ENCODE peak calls at places on chromosomes 7 and 10, in six cellular contexts. P, R, B, M, L and E are unnamed samples.

GRCh38 chr10:60390224-60390626 is 550 bp upstream of the ANK3 start:
- DNase-seq in L (peak), B (no peak), M (no peak), R (no peak), P (no peak), E (peak)

GRCh38 chr7:95421847-95422444 is 12.9 kb downstream of the PON2 start:
- DNase-seq in L (no peak), P (no peak), M (no peak), R (no peak), B (no peak), E (no peak)

GRCh38 chr10:122279725-122280141 is 8.6 kb downstream of the BTBD16 start:
- DNase-seq in L (peak), P (no peak), B (peak), M (peak), R (no peak), E (peak)

GRCh38 chr10:29181936-29182335 is 106.9 kb upstream of the LYZL1 start:
- DNase-seq in B (no peak), M (no peak), R (no peak), P (no peak), L (peak), E (no peak)

GRCh38 chr7:138429577-138430250 is 30.3 kb upstream of the TRIM24 start:
- DNase-seq in P (no peak), B (no peak), L (no peak), M (no peak), R (no peak), E (no peak)

GRCh38 chr10:60573342-60573741 is 183.7 kb upstream of the ANK3 start:
- DNase-seq in M (no peak), L (peak), P (no peak), R (no peak), B (no peak), E (no peak)

GRCh38 chr7:77537595-77538185 is 595 bp downstream of the PTPN12 start:
- DNase-seq in L (peak), M (peak), B (peak), P (no peak), R (no peak), E (no peak)

GRCh38 chr7:147513451-147513850 is 1077.1 kb upstream of the C7orf33 start:
- DNase-seq in P (no peak), R (no peak), B (no peak), M (no peak), L (no peak), E (no peak)

GRCh38 chr7:121020652-121021051 is 32.1 kb downstream of the CPED1 start:
- DNase-seq in M (no peak), P (no peak), R (no peak), L (peak), B (no peak), E (peak)

GRCh38 chr7:128266891-128267839 is 26.1 kb downstream of the LEP start:
- DNase-seq in P (no peak), L (peak), B (peak), M (peak), R (peak), E (peak)

GRCh38 chr10:38147686-38148085 is 53.5 kb downstream of the ZNF37A start:
- DNase-seq in P (no peak), B (no peak), R (no peak), L (no peak), M (no peak), E (no peak)

GRCh38 chr7:110600983-110601382 is 489.9 kb upstream of the LRRN3 start:
- DNase-seq in R (no peak), L (no peak), M (no peak), P (no peak), B (no peak), E (no peak)

GRCh38 chr7:91397099-91397498 is 132.9 kb downstream of the FZD1 start:
- DNase-seq in B (no peak), L (no peak), P (no peak), R (no peak), M (no peak), E (no peak)

GRCh38 chr7:141519623-141520022 is 31.6 kb upstream of the AGK start:
- DNase-seq in P (no peak), B (no peak), R (no peak), M (no peak), L (no peak), E (no peak)

GRCh38 chr7:113783403-113783802 is 135.4 kb downstream of the PPP1R3A start:
- DNase-seq in B (no peak), R (no peak), L (no peak), P (no peak), M (no peak), E (no peak)

GRCh38 chr10:101817542-101818118 is 614 bp downstream of the OGA start:
- DNase-seq in M (peak), L (peak), P (no peak), R (peak), B (peak), E (peak)

GRCh38 chr10:33098966-33099663 is 141.1 kb upstream of the ITGB1 start:
- DNase-seq in B (no peak), R (no peak), L (peak), M (no peak), P (no peak), E (no peak)

GRCh38 chr7:82562716-82563404 is 119.3 kb upstream of the CACNA2D1 start:
- DNase-seq in M (no peak), B (no peak), R (no peak), P (no peak), L (peak), E (peak)

GRCh38 chr7:45924283-45924682 is 3.2 kb upstream of the IGFBP3 start:
- DNase-seq in M (no peak), L (peak), P (no peak), B (no peak), R (no peak), E (peak)

GRCh38 chr10:124697443-124697836 is 46.7 kb downstream of the FAM53B start:
- DNase-seq in M (no peak), P (no peak), B (no peak), R (no peak), L (no peak), E (no peak)

GRCh38 chr7:65239707-65240352 is 133.8 kb upstream of the ZNF92 start:
- DNase-seq in P (no peak), L (peak), M (peak), R (no peak), B (no peak), E (no peak)

GRCh38 chr10:82392533-82392932 is 517.5 kb downstream of the NRG3 start:
- DNase-seq in L (no peak), B (no peak), M (no peak), P (no peak), R (no peak), E (no peak)

GRCh38 chr7:5362466-5362865 is 61.2 kb downstream of the TNRC18 start:
- DNase-seq in B (no peak), M (no peak), L (no peak), P (no peak), R (no peak), E (no peak)

GRCh38 chr7:157347217-157347904 is 10.6 kb downstream of the DNAJB6 start:
- DNase-seq in M (no peak), L (peak), B (peak), R (peak), P (no peak), E (peak)

GRCh38 chr7:158252837-158253669 is 334.6 kb downstream of the PTPRN2 start:
- DNase-seq in L (no peak), P (no peak), B (no peak), M (no peak), R (no peak), E (no peak)

GRCh38 chr7:121595949-121596692 is 200.0 kb upstream of the FAM3C start:
- DNase-seq in M (no peak), L (no peak), P (no peak), R (no peak), B (no peak), E (peak)

GRCh38 chr7:156836443-156836842 is 56.5 kb downstream of the LMBR1 start:
- DNase-seq in M (no peak), B (no peak), R (no peak), P (no peak), L (peak), E (peak)

GRCh38 chr7:151658778-151659177 is 139.1 kb upstream of the RHEB start:
- DNase-seq in P (no peak), B (no peak), M (no peak), R (no peak), L (peak), E (peak)